ENCODE peak calls at places on chromosomes 1 and 21, in six cellular contexts. T is iPS DF 19.7; G is T-helper 17 cell; A is C1 segment of cervical spinal cord; X is stimulated activated CD8-positive, alpha-beta memory T cell treated with anti-CD3 and anti-CD28 coated beads, Interleukin-15, amount 100 ng/mL, for 4 hours; K is A172. C is an unnamed sample.

GRCh38 chr1:12451560-12451900 is 166.5 kb downstream of the DHRS3 start:
- DNase-seq in T (no peak), G (no peak), A (no peak), X (no peak), K (no peak), C (no peak)

GRCh38 chr1:4216231-4216630 is 316.2 kb upstream of the C1orf174 start:
- DNase-seq in T (no peak), G (no peak), A (no peak), X (no peak), K (no peak), C (no peak)

GRCh38 chr1:218837051-218837450 is 336.6 kb upstream of the LYPLAL1 start:
- DNase-seq in T (no peak), G (no peak), A (no peak), X (no peak), K (no peak), C (no peak)

GRCh38 chr1:177862916-177863315 is 106.9 kb downstream of the SEC16B start:
- DNase-seq in T (no peak), G (no peak), A (no peak), X (no peak), K (no peak), C (no peak)

GRCh38 chr1:178209935-178210334 is 116.0 kb downstream of the RASAL2 start:
- DNase-seq in T (no peak), G (no peak), A (no peak), X (no peak), K (no peak), C (no peak)

GRCh38 chr1:150562384-150563339 is 13.5 kb downstream of the ADAMTSL4 start:
- DNase-seq in T (no peak), G (peak; percentile 34), A (no peak), X (no peak), K (no peak), C (peak; percentile 54)

GRCh38 chr21:42980959-42981523 is 6.7 kb downstream of the PKNOX1 start:
- DNase-seq in T (no peak), G (no peak), A (no peak), X (no peak), K (no peak), C (no peak)

GRCh38 chr1:1462318-1462966 is 9.1 kb upstream of the ATAD3B start:
- DNase-seq in T (no peak), G (no peak), A (no peak), X (no peak), K (no peak), C (peak; percentile 30)

GRCh38 chr1:21673277-21673780 is 4.2 kb upstream of the RAP1GAP start:
- DNase-seq in T (no peak), G (no peak), A (no peak), X (no peak), K (peak; percentile 18), C (no peak)

GRCh38 chr1:174448531-174448883 is 743 bp downstream of the GPR52 start:
- DNase-seq in T (no peak), G (no peak), A (no peak), X (no peak), K (no peak), C (no peak)

GRCh38 chr1:94522304-94522703 is 19.3 kb downstream of the F3 start:
- DNase-seq in T (no peak), G (no peak), A (no peak), X (no peak), K (peak; percentile 70), C (no peak)

GRCh38 chr1:208141793-208142192 is 102.4 kb downstream of the PLXNA2 start:
- DNase-seq in T (no peak), G (no peak), A (no peak), X (no peak), K (no peak), C (no peak)

GRCh38 chr1:102896286-102896685 is 212.0 kb downstream of the COL11A1 start:
- DNase-seq in T (no peak), G (no peak), A (no peak), X (no peak), K (no peak), C (no peak)

GRCh38 chr1:237570530-237570929 is 320.2 kb downstream of the ZP4 start:
- DNase-seq in T (no peak), G (no peak), A (no peak), X (no peak), K (no peak), C (no peak)

GRCh38 chr1:90434460-90434859 is 282.6 kb downstream of the BARHL2 start:
- DNase-seq in T (no peak), G (no peak), A (no peak), X (no peak), K (no peak), C (no peak)

GRCh38 chr1:214558002-214558770 is 6.8 kb upstream of the PTPN14 start:
- DNase-seq in T (no peak), G (no peak), A (no peak), X (no peak), K (peak; percentile 98), C (no peak)

GRCh38 chr1:244273845-244274619 is 177.7 kb downstream of the ADSS2 start:
- DNase-seq in T (no peak), G (no peak), A (no peak), X (no peak), K (peak; percentile 97), C (no peak)

GRCh38 chr1:101479945-101480344 is 243.1 kb downstream of the S1PR1 start:
- DNase-seq in T (no peak), G (no peak), A (no peak), X (no peak), K (no peak), C (no peak)

GRCh38 chr1:18919174-18919905 is 17.0 kb upstream of the ALDH4A1 start:
- DNase-seq in T (no peak), G (no peak), A (no peak), X (no peak), K (no peak), C (no peak)

GRCh38 chr1:20449736-20450311 is 36.2 kb downstream of the CAMK2N1 start:
- DNase-seq in T (no peak), G (no peak), A (no peak), X (no peak), K (no peak), C (no peak)

GRCh38 chr1:59124166-59124565 is 172.7 kb upstream of the FGGY start:
- DNase-seq in T (no peak), G (no peak), A (no peak), X (no peak), K (no peak), C (no peak)

GRCh38 chr1:37131281-37131680 is 97.0 kb upstream of the GRIK3 start:
- DNase-seq in T (no peak), G (no peak), A (no peak), X (no peak), K (no peak), C (no peak)

GRCh38 chr1:25664800-25665199 is 48.2 kb downstream of the MAN1C1 start:
- DNase-seq in T (no peak), G (no peak), A (no peak), X (no peak), K (no peak), C (no peak)

GRCh38 chr1:201318504-201319340 is 35.4 kb downstream of the PKP1 start:
- DNase-seq in T (no peak), G (no peak), A (no peak), X (no peak), K (no peak), C (no peak)

GRCh38 chr1:91582431-91582921 is 81.8 kb downstream of the CDC7 start:
- DNase-seq in T (no peak), G (no peak), A (no peak), X (no peak), K (peak; percentile 92), C (no peak)

GRCh38 chr1:115429884-115430283 is 91.8 kb upstream of the NGF start:
- DNase-seq in T (no peak), G (no peak), A (no peak), X (no peak), K (peak; percentile 51), C (no peak)

GRCh38 chr21:41616063-41616591 is 108.2 kb upstream of the TMPRSS2 start:
- DNase-seq in T (no peak), G (no peak), A (no peak), X (no peak), K (peak; percentile 92), C (no peak)

GRCh38 chr1:219304227-219305226 is 130.8 kb downstream of the LYPLAL1 start:
- DNase-seq in T (no peak), G (no peak), A (no peak), X (no peak), K (peak; percentile 93), C (no peak)

GRCh38 chr1:12014141-12014981 is 4.9 kb upstream of the MIIP start:
- DNase-seq in T (no peak), G (no peak), A (no peak), X (no peak), K (no peak), C (no peak)

GRCh38 chr1:85911742-85912141 is 203.5 kb upstream of the ZNHIT6 start:
- DNase-seq in T (no peak), G (no peak), A (no peak), X (no peak), K (no peak), C (no peak)

GRCh38 chr1:44500181-44501021 is 95.3 kb downstream of the RNF220 start:
- DNase-seq in T (peak; percentile 59), G (no peak), A (no peak), X (no peak), K (no peak), C (no peak)

GRCh38 chr1:40133839-40134238 is 27.3 kb upstream of the RLF start:
- DNase-seq in T (no peak), G (no peak), A (no peak), X (no peak), K (no peak), C (no peak)

GRCh38 chr1:206050655-206051235 is 2.2 kb upstream of the RHEX start:
- DNase-seq in T (no peak), G (no peak), A (no peak), X (peak; percentile 10), K (no peak), C (no peak)

GRCh38 chr1:84103197-84103992 is 40.7 kb upstream of the PRKACB start:
- DNase-seq in T (no peak), G (no peak), A (no peak), X (no peak), K (peak; percentile 84), C (no peak)

GRCh38 chr1:31371121-31371520 is 1.8 kb downstream of the FABP3 start:
- DNase-seq in T (no peak), G (no peak), A (no peak), X (no peak), K (no peak), C (no peak)

GRCh38 chr1:41678141-41678878 is 193.8 kb upstream of the EDN2 start:
- DNase-seq in T (no peak), G (no peak), A (no peak), X (no peak), K (no peak), C (no peak)

GRCh38 chr1:27366411-27367159 is at the start of gene MAP3K6:
- DNase-seq in T (no peak), G (peak; percentile 49), A (no peak), X (no peak), K (peak; percentile 66), C (no peak)

GRCh38 chr1:95262928-95263327 is 28.9 kb downstream of the RWDD3 start:
- DNase-seq in T (no peak), G (no peak), A (no peak), X (no peak), K (no peak), C (no peak)

GRCh38 chr21:31351438-31351837 is 7.4 kb upstream of the TIAM1 start:
- DNase-seq in T (no peak), G (no peak), A (no peak), X (no peak), K (peak; percentile 74), C (no peak)